ENCODE peak calls at places on chromosomes 11 and 22, in five cellular contexts. C is glutamatergic neuron, O is fibroblast of lung, V is HL-60, M is BJ. X is an unnamed sample.

GRCh38 chr11:130451261-130452019 is 3.0 kb downstream of the ADAMTS15 start:
- DNase-seq in C (no peak), O (peak), V (no peak), M (no peak), X (no peak)

GRCh38 chr22:47784991-47785390 is 1022.5 kb downstream of the TBC1D22A start:
- DNase-seq in C (no peak), O (no peak), V (no peak), M (no peak), X (peak)

GRCh38 chr11:46296520-46297448 is 19.3 kb downstream of the CREB3L1 start:
- DNase-seq in C (peak), O (peak), V (no peak), M (no peak), X (no peak)

GRCh38 chr11:32290783-32291182 is 144.6 kb downstream of the WT1 start:
- DNase-seq in C (no peak), O (no peak), V (no peak), M (no peak), X (no peak)

GRCh38 chr11:127110542-127110941 is 110.0 kb upstream of the KIRREL3 start:
- DNase-seq in C (no peak), O (no peak), V (no peak), M (no peak), X (no peak)

GRCh38 chr11:134248910-134249480 is 4.2 kb downstream of the THYN1 start:
- DNase-seq in C (no peak), O (no peak), V (no peak), M (no peak), X (no peak)

GRCh38 chr22:40967120-40967760 is 16.1 kb downstream of the RBX1 start:
- DNase-seq in C (no peak), O (no peak), V (no peak), M (no peak), X (no peak)

GRCh38 chr11:122656073-122656630 is 630 bp downstream of the UBASH3B start:
- DNase-seq in C (peak), O (peak), V (no peak), M (no peak), X (no peak)

GRCh38 chr22:40512426-40513136 is 123.9 kb downstream of the MRTFA start:
- DNase-seq in C (no peak), O (peak), V (no peak), M (peak), X (no peak)

GRCh38 chr11:69292221-69292648 is 1.7 kb upstream of the MYEOV start:
- DNase-seq in C (no peak), O (no peak), V (peak), M (no peak), X (no peak)

GRCh38 chr11:80831374-80831773 is 1390.5 kb upstream of the TENM4 start:
- DNase-seq in C (no peak), O (no peak), V (no peak), M (no peak), X (no peak)

GRCh38 chr11:64794526-64794925 is 8.5 kb downstream of the MAP4K2 start:
- DNase-seq in C (no peak), O (no peak), V (no peak), M (no peak), X (no peak)

GRCh38 chr11:11843642-11844041 is 1.9 kb downstream of the USP47 start:
- DNase-seq in C (no peak), O (no peak), V (no peak), M (no peak), X (no peak)

GRCh38 chr11:39461065-39461464 is 1998.4 kb downstream of the LRRC4C start:
- DNase-seq in C (no peak), O (no peak), V (no peak), M (no peak), X (no peak)

GRCh38 chr22:47257566-47257965 is 495.1 kb downstream of the TBC1D22A start:
- DNase-seq in C (no peak), O (no peak), V (no peak), M (no peak), X (no peak)

GRCh38 chr11:32400196-32400595 is 35.1 kb downstream of the WT1 start:
- DNase-seq in C (no peak), O (peak), V (peak), M (no peak), X (no peak)

GRCh38 chr11:62671604-62672528 is at the start of the genes LBHD1 and UQCC3:
- DNase-seq in C (peak), O (peak), V (peak), M (no peak), X (peak)

GRCh38 chr22:46534177-46534776 is 3.1 kb downstream of the CELSR1 start:
- DNase-seq in C (no peak), O (no peak), V (no peak), M (no peak), X (no peak)

GRCh38 chr11:71283960-71284359 is 31.6 kb upstream of the SHANK2 start:
- DNase-seq in C (no peak), O (no peak), V (no peak), M (no peak), X (no peak)

GRCh38 chr22:40534379-40535188 is 101.9 kb downstream of the MRTFA start:
- DNase-seq in C (no peak), O (peak), V (no peak), M (no peak), X (peak)

GRCh38 chr11:34446389-34446788 is 7.7 kb downstream of the CAT start:
- DNase-seq in C (no peak), O (no peak), V (no peak), M (no peak), X (no peak)

GRCh38 chr11:41950470-41951143 is 491.2 kb upstream of the LRRC4C start:
- DNase-seq in C (peak), O (no peak), V (no peak), M (no peak), X (no peak)

GRCh38 chr11:103055174-103055890 is 36.6 kb downstream of the DCUN1D5 start:
- DNase-seq in C (no peak), O (peak), V (no peak), M (no peak), X (no peak)

GRCh38 chr11:131418214-131418613 is 47.8 kb downstream of the NTM start:
- DNase-seq in C (no peak), O (no peak), V (no peak), M (no peak), X (no peak)

GRCh38 chr11:62108017-62108750 is 15.6 kb upstream of the INCENP start:
- DNase-seq in C (no peak), O (peak), V (no peak), M (no peak), X (no peak)

GRCh38 chr11:71342951-71343827 is 90.8 kb upstream of the SHANK2 start:
- DNase-seq in C (peak), O (no peak), V (no peak), M (no peak), X (no peak)

GRCh38 chr11:78869293-78869692 is 294.6 kb upstream of the NARS2 start:
- DNase-seq in C (no peak), O (no peak), V (no peak), M (no peak), X (no peak)

GRCh38 chr11:134719397-134719796 is 307.4 kb upstream of the B3GAT1 start:
- DNase-seq in C (no peak), O (no peak), V (no peak), M (no peak), X (no peak)

GRCh38 chr11:83051760-83052671 is 19.7 kb downstream of the RAB30 start:
- DNase-seq in C (no peak), O (peak), V (no peak), M (peak), X (no peak)

GRCh38 chr11:45178890-45179663 is 32.6 kb downstream of the PRDM11 start:
- DNase-seq in C (no peak), O (peak), V (no peak), M (no peak), X (no peak)

GRCh38 chr22:41360126-41360525 is 21.6 kb upstream of the TEF start:
- DNase-seq in C (no peak), O (no peak), V (no peak), M (no peak), X (no peak)

GRCh38 chr11:14927146-14927545 is 35.1 kb upstream of the CYP2R1 start:
- DNase-seq in C (no peak), O (peak), V (no peak), M (peak), X (no peak)

GRCh38 chr22:30538280-30538679 is 8.3 kb downstream of the SEC14L6 start:
- DNase-seq in C (no peak), O (peak), V (no peak), M (no peak), X (no peak)

GRCh38 chr11:86983071-86983488 is 27.9 kb upstream of the FZD4 start:
- DNase-seq in C (no peak), O (no peak), V (no peak), M (no peak), X (no peak)

GRCh38 chr22:38943882-38944281 is 13.5 kb upstream of the APOBEC3A start:
- DNase-seq in C (no peak), O (no peak), V (no peak), M (no peak), X (no peak)

GRCh38 chr22:38944653-38945052 is 12.8 kb upstream of the APOBEC3A start:
- DNase-seq in C (no peak), O (no peak), V (no peak), M (no peak), X (peak)

GRCh38 chr22:38941488-38941987 is 15.9 kb upstream of the APOBEC3A start:
- DNase-seq in C (no peak), O (peak), V (peak), M (no peak), X (peak)

GRCh38 chr22:38942702-38943101 is 14.7 kb upstream of the APOBEC3A start:
- DNase-seq in C (no peak), O (no peak), V (no peak), M (no peak), X (no peak)

DNA sequence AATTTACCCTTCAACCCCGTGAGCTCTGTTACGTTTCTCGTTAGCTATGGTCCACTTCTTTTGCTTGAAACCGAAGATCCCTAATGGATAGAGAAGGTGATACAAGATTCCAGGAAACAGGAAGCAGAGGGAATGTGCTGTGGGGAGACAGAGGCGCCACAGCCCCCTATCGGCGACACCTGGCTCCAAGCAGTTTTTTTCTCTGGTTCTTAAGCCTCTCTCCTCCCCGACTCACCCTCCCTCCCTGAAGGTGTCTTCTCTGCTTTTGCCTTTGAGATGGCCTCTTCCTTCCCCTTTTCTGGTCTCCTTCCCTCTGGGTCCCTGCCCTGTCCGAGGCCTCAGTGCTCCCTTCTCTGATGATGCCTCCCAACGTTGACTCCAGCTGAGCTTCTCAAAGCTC is 14.2 kb upstream of the APOBEC3A start:
- DNase-seq in C (no peak), O (no peak), V (no peak), M (no peak), X (peak)
- TF ChIP-seq CTCF in C (no peak), O (peak), V (no peak), M (no peak), X (no peak)

GRCh38 chr11:20672575-20672974 is 3.2 kb downstream of the NELL1 start:
- DNase-seq in C (no peak), O (no peak), V (no peak), M (no peak), X (no peak)
- TF ChIP-seq CTCF in C (peak), O (peak), V (no peak), M (peak), X (no peak)

GRCh38 chr22:38067028-38067415 is 9.8 kb downstream of the PICK1 start:
- DNase-seq in C (no peak), O (peak), V (no peak), M (no peak), X (no peak)

GRCh38 chr22:38068641-38069371 is 11.6 kb downstream of the PICK1 start:
- DNase-seq in C (no peak), O (no peak), V (no peak), M (no peak), X (no peak)

GRCh38 chr22:38067771-38068360 is 10.7 kb downstream of the PICK1 start:
- DNase-seq in C (no peak), O (no peak), V (no peak), M (no peak), X (no peak)

GRCh38 chr22:38065539-38065938 is 8.3 kb downstream of the PICK1 start:
- DNase-seq in C (no peak), O (no peak), V (no peak), M (no peak), X (no peak)

DNA sequence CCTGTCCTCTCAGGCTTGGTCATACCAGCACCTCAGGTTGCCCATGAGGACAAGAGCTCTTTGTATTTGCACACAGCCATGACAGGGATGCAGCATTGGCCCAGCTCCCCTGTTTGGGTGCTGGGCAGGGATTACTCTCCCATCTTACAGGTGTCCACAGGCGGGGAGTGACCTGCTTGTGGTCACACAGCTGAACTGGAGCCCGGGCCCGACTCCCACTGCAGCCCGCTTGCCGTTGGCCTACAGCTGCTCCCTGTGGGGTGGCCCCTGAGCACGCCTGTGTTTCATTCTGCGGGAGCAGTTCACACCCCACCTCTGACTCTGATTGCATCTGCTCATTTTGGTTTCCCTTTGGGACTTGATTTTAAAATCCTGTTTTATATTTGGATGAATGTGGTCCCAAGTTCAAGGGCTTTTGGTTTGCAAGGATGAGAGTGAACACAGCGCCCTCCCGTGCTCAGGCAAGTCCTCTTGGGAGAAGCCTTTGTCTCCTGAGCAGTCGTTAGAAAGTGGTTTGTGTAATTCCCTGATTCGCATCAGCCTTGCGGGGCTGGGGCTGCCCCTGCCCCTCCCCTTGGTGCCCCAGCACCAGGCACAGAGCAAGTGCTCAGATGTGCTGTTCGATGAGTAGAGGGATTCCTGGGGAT is 9.3 kb downstream of the PICK1 start:
- DNase-seq in C (no peak), O (no peak), V (no peak), M (no peak), X (no peak)
- TF ChIP-seq CTCF in C (no peak), O (no peak), V (no peak), M (no peak), X (no peak)

GRCh38 chr11:100812517-100812916 is 125.4 kb downstream of the ARHGAP42 start:
- DNase-seq in C (no peak), O (no peak), V (no peak), M (no peak), X (no peak)

GRCh38 chr11:100815787-100816330 is 128.8 kb downstream of the ARHGAP42 start:
- DNase-seq in C (no peak), O (no peak), V (no peak), M (no peak), X (no peak)

GRCh38 chr11:100821198-100821597 is 134.1 kb downstream of the ARHGAP42 start:
- DNase-seq in C (no peak), O (no peak), V (no peak), M (no peak), X (no peak)

GRCh38 chr11:100816823-100817222 is 129.7 kb downstream of the ARHGAP42 start:
- DNase-seq in C (no peak), O (peak), V (no peak), M (no peak), X (no peak)

GRCh38 chr11:100817620-100818019 is 130.5 kb downstream of the ARHGAP42 start:
- DNase-seq in C (no peak), O (no peak), V (no peak), M (no peak), X (no peak)
- TF ChIP-seq CTCF in C (peak), O (no peak), V (no peak), M (no peak), X (no peak)

GRCh38 chr11:57357310-57357709 is 19.2 kb downstream of the P2RX3 start:
- DNase-seq in C (no peak), O (no peak), V (no peak), M (no peak), X (no peak)

GRCh38 chr11:57359396-57359795 is 21.2 kb downstream of the P2RX3 start:
- DNase-seq in C (no peak), O (no peak), V (no peak), M (no peak), X (no peak)

GRCh38 chr11:57357827-57358226 is 19.7 kb downstream of the P2RX3 start:
- DNase-seq in C (no peak), O (no peak), V (no peak), M (no peak), X (no peak)

GRCh38 chr11:57358991-57359390 is 20.8 kb downstream of the P2RX3 start:
- DNase-seq in C (no peak), O (no peak), V (no peak), M (no peak), X (no peak)

DNA sequence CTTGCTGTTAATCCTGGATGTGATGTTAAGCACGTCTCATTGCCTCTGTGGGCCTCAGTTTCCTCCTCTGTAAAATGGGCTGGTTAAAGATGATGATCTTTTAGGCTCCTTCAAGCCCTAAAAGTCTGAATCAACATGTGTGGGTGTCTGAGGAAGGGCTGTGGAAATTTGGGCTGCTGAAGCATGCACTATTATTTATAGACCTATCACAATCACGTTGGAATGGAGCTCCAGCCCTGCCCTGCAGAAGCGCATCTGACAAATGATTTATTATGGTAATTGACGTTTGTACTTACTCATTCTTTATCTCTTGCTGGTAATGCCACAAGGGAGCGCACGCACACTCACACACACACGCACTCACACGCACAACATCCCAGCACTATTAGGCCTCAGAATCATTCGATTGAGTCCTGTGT is 20.4 kb downstream of the P2RX3 start:
- DNase-seq in C (no peak), O (peak), V (no peak), M (no peak), X (no peak)
- TF ChIP-seq CTCF in C (no peak), O (no peak), V (no peak), M (no peak), X (no peak)

GRCh38 chr11:118310271-118310670 is 5.7 kb downstream of the CD3E start:
- DNase-seq in C (no peak), O (no peak), V (no peak), M (no peak), X (no peak)

GRCh38 chr11:118313242-118313641 is 8.7 kb downstream of the CD3E start:
- DNase-seq in C (no peak), O (no peak), V (no peak), M (no peak), X (no peak)

GRCh38 chr11:118312328-118312727 is 7.8 kb downstream of the CD3E start:
- DNase-seq in C (no peak), O (no peak), V (no peak), M (no peak), X (no peak)

GRCh38 chr11:118311518-118311917 is 7.0 kb downstream of the CD3E start:
- DNase-seq in C (no peak), O (no peak), V (no peak), M (no peak), X (no peak)

GRCh38 chr11:118310781-118311485 is 6.4 kb downstream of the CD3E start:
- DNase-seq in C (no peak), O (no peak), V (no peak), M (no peak), X (no peak)
- TF ChIP-seq CTCF in C (no peak), O (no peak), V (no peak), M (no peak), X (no peak)